ENCODE peak calls at places on chromosome 1, in five cellular contexts. L, T, C, B and J are unnamed samples.

GRCh38 chr1:30414086-30414850 is 309.1 kb downstream of the MATN1 start:
- DNase-seq in L (peak; percentile 50), T (no peak), C (no peak), B (no peak), J (no peak)

GRCh38 chr1:100433563-100433962 is 81.3 kb downstream of the CDC14A start:
- DNase-seq in L (no peak), T (no peak), C (no peak), B (no peak), J (no peak)

GRCh38 chr1:22196641-22197040 is 53.7 kb upstream of the WNT4 start:
- DNase-seq in L (no peak), T (no peak), C (no peak), B (no peak), J (no peak)

GRCh38 chr1:69702085-69702484 is 134.4 kb downstream of the LRRC7 start:
- DNase-seq in L (no peak), T (no peak), C (no peak), B (no peak), J (no peak)

GRCh38 chr1:22318279-22318983 is 133.2 kb upstream of the ZBTB40 start:
- DNase-seq in L (no peak), T (no peak), C (no peak), B (no peak), J (no peak)

GRCh38 chr1:234149217-234149616 is 224.0 kb upstream of the COA6 start:
- DNase-seq in L (no peak), T (no peak), C (no peak), B (no peak), J (peak; percentile 19)

GRCh38 chr1:31978853-31979400 is 34.7 kb upstream of the KHDRBS1 start:
- DNase-seq in L (peak; percentile 5), T (no peak), C (no peak), B (no peak), J (no peak)

GRCh38 chr1:18932387-18932786 is 24.1 kb downstream of the IFFO2 start:
- DNase-seq in L (no peak), T (no peak), C (no peak), B (no peak), J (no peak)

GRCh38 chr1:198686069-198686728 is 47.4 kb downstream of the PTPRC start:
- DNase-seq in L (no peak), T (no peak), C (no peak), B (peak; percentile 72), J (peak; percentile 66)

GRCh38 chr1:113860891-113861290 is 10.6 kb downstream of the PTPN22 start:
- DNase-seq in L (no peak), T (no peak), C (no peak), B (peak; percentile 55), J (peak; percentile 70)

GRCh38 chr1:247104965-247105364 is 809 bp upstream of the ZNF669 start:
- DNase-seq in L (no peak), T (no peak), C (no peak), B (no peak), J (peak; percentile 21)
- H3K4me3 ChIP-seq in L (peak overlapping the region; percentile 41), T (peak overlapping the region; percentile 76), C (no peak overlapping the region), B (no peak overlapping the region), J (peak overlapping the region; percentile 92)

GRCh38 chr1:16145988-16146887 is 9.6 kb downstream of the EPHA2 start:
- DNase-seq in L (peak; percentile 93), T (peak; percentile 86), C (no peak), B (peak; percentile 78), J (peak; percentile 77)

GRCh38 chr1:16145030-16145987 is 10.6 kb downstream of the EPHA2 start:
- DNase-seq in L (peak; percentile 94), T (peak; percentile 90), C (no peak), B (peak; percentile 84), J (peak; percentile 89)

GRCh38 chr1:16147615-16147926 is 8.3 kb downstream of the EPHA2 start:
- DNase-seq in L (no peak), T (no peak), C (no peak), B (no peak), J (no peak)

GRCh38 chr1:16148329-16149092 is 7.4 kb downstream of the EPHA2 start:
- DNase-seq in L (no peak), T (no peak), C (no peak), B (no peak), J (no peak)

DNA sequence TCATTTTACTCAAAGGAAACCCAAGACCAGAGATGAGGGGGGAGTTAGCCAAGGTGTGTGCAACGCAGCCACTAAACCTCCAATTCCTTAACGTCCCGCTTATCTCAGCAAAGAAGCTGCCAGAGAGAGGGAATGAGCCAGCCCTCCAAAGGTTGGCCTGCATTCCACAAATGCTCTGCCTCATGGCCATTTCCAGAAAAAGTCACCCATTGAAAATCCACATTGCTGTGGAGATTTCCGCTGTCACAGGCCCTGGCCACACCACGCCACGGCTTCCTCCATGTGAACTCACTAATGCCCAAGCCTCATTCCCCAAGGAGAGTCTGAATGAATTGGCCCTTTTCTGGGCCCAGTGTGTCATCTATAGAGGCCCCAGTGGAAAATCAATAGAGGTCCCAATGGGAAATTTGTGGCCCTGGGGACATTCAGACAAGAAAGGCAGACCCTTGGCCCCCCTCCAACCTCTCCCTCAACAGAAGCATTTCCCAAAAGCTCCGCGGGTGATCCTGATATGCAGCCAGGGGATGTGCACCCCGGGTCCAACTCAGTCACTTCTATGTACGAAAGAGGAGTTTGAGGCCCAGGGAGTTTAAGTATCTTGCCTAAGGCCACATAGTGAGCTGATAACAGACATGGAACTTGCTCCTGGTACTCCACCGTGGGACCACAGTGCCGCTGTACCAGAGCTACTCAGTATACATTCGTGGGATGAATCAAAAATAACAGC is 8.8 kb downstream of the EPHA2 start:
- DNase-seq in L (no peak), T (no peak), C (no peak), B (no peak), J (no peak)
- H3K4me3 ChIP-seq in L (no peak overlapping the region), T (peak overlapping the region; percentile 56), C (no peak overlapping the region), B (no peak overlapping the region), J (no peak overlapping the region)

DNA sequence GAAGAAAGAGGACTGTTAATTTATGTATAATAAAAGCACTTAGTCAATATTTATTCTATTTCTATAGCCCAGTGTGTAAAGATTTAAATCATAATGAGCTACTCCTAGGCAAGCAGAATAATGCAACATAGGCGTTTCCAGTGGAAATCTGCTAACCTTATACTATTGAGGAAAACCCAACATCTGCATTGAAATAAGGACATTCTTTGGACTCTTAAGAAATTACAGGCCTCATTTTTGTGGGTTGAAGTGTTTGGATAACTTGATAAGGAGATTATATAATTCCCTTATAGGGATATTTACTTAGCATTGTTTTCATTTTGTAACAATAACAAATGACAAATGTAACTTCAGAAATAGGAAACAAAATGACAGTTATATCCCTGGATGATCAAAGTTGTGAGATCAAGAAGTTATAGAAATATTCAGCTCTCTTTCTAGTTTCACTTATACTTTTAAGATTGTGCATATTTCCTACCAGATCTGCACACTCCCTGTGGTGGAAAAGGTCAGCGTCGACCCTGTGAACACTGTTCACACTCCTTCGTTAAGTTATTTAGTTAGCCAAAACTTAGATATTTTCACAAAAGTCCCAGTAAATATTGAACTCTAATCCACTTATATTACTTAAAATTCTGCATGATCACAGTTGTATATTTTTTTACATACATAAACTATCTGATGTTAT is 284.4 kb upstream of the C1orf105 start:
- DNase-seq in L (no peak), T (no peak), C (no peak), B (peak; percentile 89), J (peak; percentile 37)
- H3K4me3 ChIP-seq in L (no peak overlapping the region), T (peak overlapping the region; percentile 20), C (no peak overlapping the region), B (no peak overlapping the region), J (no peak overlapping the region)

DNA sequence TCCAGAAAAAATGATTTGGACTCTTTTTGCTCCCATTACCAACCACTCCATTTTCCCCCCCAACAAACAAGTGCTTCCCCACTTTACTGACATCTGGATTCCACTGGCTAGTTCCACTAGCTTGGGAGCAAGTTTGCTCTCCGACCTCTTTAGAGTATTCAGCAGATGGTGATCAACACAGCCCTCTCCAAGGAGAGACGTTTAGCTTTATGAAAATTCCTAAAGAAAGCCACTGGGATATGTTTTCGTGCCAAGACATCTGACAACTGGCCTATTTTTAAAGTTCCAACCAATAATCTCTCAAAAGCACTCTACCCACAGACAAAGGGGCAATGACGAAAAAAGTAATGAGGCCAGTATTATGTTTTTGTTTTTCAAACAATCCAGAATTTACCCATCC is 50.2 kb downstream of the ITPKB start:
- DNase-seq in L (no peak), T (no peak), C (no peak), B (no peak), J (no peak)
- H3K4me3 ChIP-seq in L (no peak overlapping the region), T (no peak overlapping the region), C (no peak overlapping the region), B (no peak overlapping the region), J (no peak overlapping the region)

GRCh38 chr1:84971957-84972356 is 25.0 kb downstream of the MCOLN2 start:
- DNase-seq in L (no peak), T (no peak), C (no peak), B (no peak), J (no peak)
- H3K4me3 ChIP-seq in L (no peak overlapping the region), T (no peak overlapping the region), C (no peak overlapping the region), B (no peak overlapping the region), J (no peak overlapping the region)

DNA sequence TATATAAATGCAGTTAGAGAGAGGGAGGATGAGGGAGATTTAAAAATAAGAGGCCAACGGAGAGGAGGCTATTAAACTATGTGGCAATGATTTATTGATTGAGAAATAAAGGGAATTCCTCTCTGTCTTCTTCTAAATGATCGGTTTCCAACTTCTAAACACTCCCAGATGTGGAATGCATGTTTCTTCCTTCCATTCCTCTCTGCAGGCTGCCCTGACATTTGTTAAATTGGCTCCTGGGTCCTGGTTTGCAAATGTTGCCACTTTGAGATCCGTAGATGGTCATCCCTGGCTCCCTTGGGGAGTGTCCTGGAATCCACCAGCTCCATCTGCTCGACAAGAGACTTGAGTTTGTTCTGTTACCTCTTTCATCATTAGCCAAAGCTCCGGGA is 10.3 kb upstream of the C1orf198 start:
- DNase-seq in L (no peak), T (no peak), C (no peak), B (peak; percentile 58), J (peak; percentile 97)
- H3K4me3 ChIP-seq in L (no peak overlapping the region), T (no peak overlapping the region), C (no peak overlapping the region), B (no peak overlapping the region), J (no peak overlapping the region)

GRCh38 chr1:108200627-108201106 is 524 bp upstream of the SLC25A24 start:
- DNase-seq in L (no peak), T (no peak), C (no peak), B (peak; percentile 75), J (peak; percentile 84)

GRCh38 chr1:108199781-108200626 is at the start of gene SLC25A24:
- DNase-seq in L (peak; percentile 92), T (peak; percentile 88), C (no peak), B (peak; percentile 79), J (peak; percentile 62)

GRCh38 chr1:108199231-108199657 is 899 bp downstream of the SLC25A24 start:
- DNase-seq in L (no peak), T (no peak), C (no peak), B (peak; percentile 48), J (peak; percentile 31)

GRCh38 chr1:108201682-108202081 is 1.5 kb upstream of the SLC25A24 start:
- DNase-seq in L (no peak), T (no peak), C (no peak), B (no peak), J (no peak)
- H3K4me3 ChIP-seq in L (no peak overlapping the region), T (no peak overlapping the region), C (no peak overlapping the region), B (no peak overlapping the region), J (no peak overlapping the region)

GRCh38 chr1:156992215-156992614 is 53.3 kb downstream of the ARHGEF11 start:
- DNase-seq in L (no peak), T (no peak), C (no peak), B (no peak), J (no peak)

GRCh38 chr1:156994277-156994676 is 51.3 kb downstream of the ARHGEF11 start:
- DNase-seq in L (no peak), T (no peak), C (no peak), B (no peak), J (no peak)

GRCh38 chr1:156995412-156995811 is 50.1 kb downstream of the ARHGEF11 start:
- DNase-seq in L (no peak), T (no peak), C (no peak), B (no peak), J (no peak)

GRCh38 chr1:156998301-156998700 is 47.2 kb downstream of the ARHGEF11 start:
- DNase-seq in L (no peak), T (no peak), C (no peak), B (no peak), J (no peak)

GRCh38 chr1:156993426-156994147 is 52.0 kb downstream of the ARHGEF11 start:
- DNase-seq in L (no peak), T (no peak), C (no peak), B (no peak), J (no peak)
- H3K4me3 ChIP-seq in L (no peak overlapping the region), T (no peak overlapping the region), C (no peak overlapping the region), B (no peak overlapping the region), J (no peak overlapping the region)